ENCODE peak calls at places on chromosome 4, in nine cellular contexts. H is GM23248; R is COR-L47; Z is smooth muscle cell of the brain vasculature; D is NCI-H1092; Y is fibroblast of the conjunctiva; K is stimulated activated CD4-positive, alpha-beta T cell treated with anti-CD3 and anti-CD28 coated beads, Interleukin-15, amount 100 ng/mL, for 24 hours; Q is NCI-H1930; W is hippocampal formation. A is an unnamed sample.

GRCh38 chr4:113080050-113080449 is 30.6 kb downstream of the ANK2 start:
- DNase-seq in R (no peak), W (peak), Q (no peak), D (no peak), H (peak), K (no peak), Z (no peak), Y (no peak), A (no peak)

GRCh38 chr4:83490876-83491450 is 6.1 kb upstream of the ABRAXAS1 start:
- DNase-seq in R (no peak), H (peak), Q (no peak), Y (peak), Z (no peak), W (no peak), K (no peak), D (no peak), A (no peak)

GRCh38 chr4:81807927-81808672 is 336.4 kb upstream of the RASGEF1B start:
- DNase-seq in H (no peak), D (peak), Y (no peak), W (no peak), Q (peak), Z (no peak), K (no peak), R (peak), A (peak)

GRCh38 chr4:94650129-94650495 is 107.6 kb upstream of the BMPR1B start:
- DNase-seq in K (no peak), Q (no peak), Z (no peak), W (no peak), Y (no peak), D (no peak), H (no peak), R (no peak), A (no peak)

GRCh38 chr4:102466298-102466697 is 34.9 kb upstream of the NFKB1 start:
- DNase-seq in Q (no peak), Z (no peak), K (no peak), W (no peak), Y (no peak), D (no peak), H (peak), R (no peak), A (no peak)

GRCh38 chr4:145881585-145881984 is 57.0 kb downstream of the ZNF827 start:
- DNase-seq in K (no peak), W (no peak), D (no peak), Z (no peak), R (no peak), Y (no peak), Q (no peak), H (no peak), A (peak)

GRCh38 chr4:38230121-38230728 is 270.0 kb downstream of the PTTG2 start:
- DNase-seq in Q (no peak), H (no peak), R (no peak), K (no peak), W (no peak), Y (no peak), D (no peak), Z (no peak), A (no peak)

GRCh38 chr4:79563218-79563617 is 155.2 kb upstream of the GK2 start:
- DNase-seq in D (no peak), Z (no peak), Y (no peak), Q (no peak), H (no peak), W (no peak), K (no peak), R (no peak), A (no peak)

GRCh38 chr4:51844157-51845054 is 1.5 kb downstream of the DCUN1D4 start:
- DNase-seq in Z (peak), D (peak), K (peak), W (peak), Y (peak), Q (peak), R (peak), H (peak), A (peak)

GRCh38 chr4:123666486-123666885 is 269.9 kb downstream of the SPRY1 start:
- DNase-seq in Q (no peak), H (no peak), W (no peak), K (no peak), Z (no peak), R (no peak), Y (no peak), D (no peak), A (no peak)

GRCh38 chr4:83454626-83455025 is 997 bp downstream of the HELQ start:
- DNase-seq in Q (no peak), D (no peak), Y (no peak), K (no peak), W (no peak), R (no peak), H (no peak), Z (no peak), A (no peak)

GRCh38 chr4:28759064-28759463 is 1898.4 kb downstream of the STIM2 start:
- DNase-seq in Q (no peak), W (no peak), Z (no peak), K (no peak), Y (no peak), H (no peak), R (no peak), D (no peak), A (no peak)

GRCh38 chr4:17762705-17763104 is 18.7 kb downstream of the FAM184B start:
- DNase-seq in Z (no peak), R (peak), Q (no peak), W (no peak), D (no peak), K (no peak), H (peak), Y (peak), A (peak)

A was measured in DMS79 treated with DMSO at 0.1 percent for 48 hours.